ENCODE peak calls at places on chromosomes 1 and 21, in six cellular contexts. L is osteoblast, M is fibroblast of the aortic adventitia, I is A549, E is progenitor cell of endocrine pancreas, W is Peyer's patch. H is an unnamed sample.

GRCh38 chr1:94063379-94063778 is 57.6 kb downstream of the ABCA4 start:
- DNase-seq in L (no peak), M (peak; percentile 61), I (peak; percentile 58), E (no peak), W (no peak), H (no peak)

GRCh38 chr1:226325178-226325577 is 16.2 kb upstream of the LIN9 start:
- DNase-seq in L (no peak), M (peak; percentile 10), I (peak; percentile 48), E (no peak), W (no peak), H (no peak)

GRCh38 chr1:14598007-14598497 is 433 bp upstream of the KAZN start:
- DNase-seq in L (no peak), M (no peak), I (no peak), E (peak; percentile 39), W (no peak), H (no peak)

GRCh38 chr1:7421471-7422075 is 349.5 kb upstream of the VAMP3 start:
- DNase-seq in L (no peak), M (no peak), I (no peak), E (no peak), W (peak; percentile 19), H (no peak)

GRCh38 chr1:85330206-85330605 is 53.8 kb upstream of the BCL10 start:
- DNase-seq in L (peak; percentile 74), M (peak; percentile 99), I (peak; percentile 79), E (no peak), W (no peak), H (no peak)

GRCh38 chr21:44943686-44944550 is 4.1 kb downstream of the SLX9 start:
- DNase-seq in L (peak; percentile 58), M (no peak), I (no peak), E (no peak), W (no peak), H (no peak)

GRCh38 chr1:241677171-241677570 is 25.1 kb downstream of the WDR64 start:
- DNase-seq in L (no peak), M (no peak), I (no peak), E (no peak), W (no peak), H (no peak)

GRCh38 chr1:186325239-186325638 is 49.8 kb downstream of the TPR start:
- DNase-seq in L (no peak), M (peak; percentile 33), I (peak; percentile 36), E (no peak), W (no peak), H (no peak)

GRCh38 chr1:247471445-247472016 is 13.6 kb upstream of the OR2B11 start:
- DNase-seq in L (no peak), M (no peak), I (no peak), E (no peak), W (no peak), H (no peak)

GRCh38 chr1:192943108-192943507 is 116.1 kb downstream of the UCHL5 start:
- DNase-seq in L (no peak), M (peak; percentile 48), I (no peak), E (no peak), W (no peak), H (no peak)

GRCh38 chr1:68478662-68479061 is 18.2 kb downstream of the DEPDC1 start:
- DNase-seq in L (no peak), M (no peak), I (no peak), E (no peak), W (no peak), H (no peak)
- TF ChIP-seq CTCF in L (no peak), M (no peak), I (no peak), E (no peak), W (no peak), H (no peak)

DNA sequence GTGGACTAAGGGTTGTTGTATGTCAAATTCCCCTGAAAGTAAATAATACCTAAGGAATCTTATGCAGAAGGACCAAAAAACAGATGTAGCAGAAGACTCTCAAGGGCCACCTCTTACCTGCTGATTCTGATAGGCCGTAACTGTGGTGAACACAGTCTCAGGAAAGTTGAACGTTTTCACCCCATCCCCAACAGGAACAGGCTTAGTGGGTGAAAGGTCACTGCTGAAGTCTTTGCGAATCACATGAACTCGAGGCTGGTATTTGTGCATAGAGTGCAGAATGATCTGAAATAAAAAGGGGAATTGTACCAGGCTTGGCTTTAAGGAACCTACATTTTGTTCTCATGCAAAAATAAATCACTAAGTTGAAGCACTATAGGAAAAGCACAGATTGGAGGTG is 64.8 kb downstream of the TBX15 start:
- DNase-seq in L (no peak), M (no peak), I (no peak), E (no peak), W (no peak), H (no peak)
- TF ChIP-seq CTCF in L (no peak), M (no peak), I (no peak), E (no peak), W (no peak), H (no peak)

GRCh38 chr1:36650200-36651065 is 167.7 kb upstream of the CSF3R start:
- DNase-seq in L (no peak), M (peak; percentile 48), I (peak; percentile 46), E (peak; percentile 67), W (peak; percentile 64), H (peak; percentile 81)
- TF ChIP-seq CTCF in L (peak; percentile 94), M (peak; percentile 97), I (peak; percentile 58), E (peak; percentile 85), W (peak; percentile 67), H (peak; percentile 83)

GRCh38 chr1:53326598-53327182 is 1.2 kb downstream of the LRP8 start:
- DNase-seq in L (peak; percentile 85), M (no peak), I (no peak), E (no peak), W (no peak), H (peak; percentile 39)

GRCh38 chr1:53328009-53328489 is at the start of gene LRP8:
- DNase-seq in L (peak; percentile 99), M (peak; percentile 45), I (peak; percentile 60), E (peak; percentile 53), W (peak; percentile 80), H (peak; percentile 66)

GRCh38 chr1:53329183-53329544 is 1.3 kb upstream of the LRP8 start:
- DNase-seq in L (no peak), M (no peak), I (no peak), E (no peak), W (no peak), H (no peak)

GRCh38 chr1:53327183-53327941 is 508 bp downstream of the LRP8 start:
- DNase-seq in L (peak; percentile 89), M (peak; percentile 17), I (peak; percentile 45), E (peak; percentile 28), W (peak; percentile 56), H (peak; percentile 57)

GRCh38 chr1:53328490-53329182 is 766 bp upstream of the LRP8 start:
- DNase-seq in L (peak; percentile 80), M (no peak), I (no peak), E (no peak), W (peak; percentile 45), H (no peak)
- TF ChIP-seq CTCF in L (no peak), M (no peak), I (no peak), E (peak; percentile 49), W (no peak), H (peak; percentile 21)

GRCh38 chr1:235093013-235093618 is 35.5 kb downstream of the TOMM20 start:
- DNase-seq in L (peak; percentile 94), M (peak; percentile 79), I (peak; percentile 80), E (peak; percentile 40), W (peak; percentile 55), H (peak; percentile 47)
- TF ChIP-seq CTCF in L (peak; percentile 14), M (peak; percentile 48), I (no peak), E (no peak), W (peak; percentile 36), H (no peak)

DNA sequence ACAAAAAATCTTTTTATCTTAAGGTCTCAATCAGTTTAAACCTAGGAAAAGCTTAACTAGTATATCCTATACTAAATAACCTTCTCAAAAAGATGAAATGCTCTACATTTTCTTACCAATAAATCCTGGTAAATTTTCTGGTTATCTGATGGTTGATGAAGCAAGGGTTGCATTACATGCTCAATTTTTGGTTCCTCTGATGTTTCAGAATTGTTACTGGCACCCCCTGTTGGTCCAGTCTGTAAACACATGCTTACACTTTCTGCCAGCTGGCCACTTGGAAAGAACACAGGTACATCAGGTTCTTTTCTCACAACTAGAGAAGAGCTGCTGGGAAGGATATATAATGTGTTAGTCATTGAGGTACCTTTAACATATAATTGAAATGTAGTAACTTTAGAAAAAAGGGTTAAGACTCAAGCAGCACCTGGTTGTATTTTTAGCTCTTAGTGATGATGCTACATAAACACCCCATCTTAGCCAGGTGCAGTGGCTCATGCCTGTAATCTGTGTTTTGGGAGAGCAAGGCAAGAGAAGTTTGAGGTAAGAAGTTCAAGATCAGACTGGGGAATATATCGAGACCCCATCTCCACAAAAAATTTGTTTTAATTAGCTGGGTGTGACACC is 30.9 kb upstream of the TAL1 start:
- DNase-seq in L (no peak), M (peak; percentile 67), I (peak; percentile 48), E (no peak), W (no peak), H (peak; percentile 68)
- TF ChIP-seq CTCF in L (peak; percentile 67), M (peak; percentile 70), I (peak; percentile 65), E (peak; percentile 67), W (peak; percentile 81), H (peak; percentile 86)

GRCh38 chr1:156583821-156584622 is 4.5 kb downstream of the TTC24 start:
- DNase-seq in L (peak; percentile 97), M (peak; percentile 92), I (peak; percentile 88), E (peak; percentile 55), W (no peak), H (peak; percentile 76)

GRCh38 chr1:156586323-156586722 is 5.3 kb upstream of the NAXE start:
- DNase-seq in L (no peak), M (no peak), I (no peak), E (no peak), W (no peak), H (no peak)

GRCh38 chr1:156586892-156587477 is 4.6 kb upstream of the NAXE start:
- DNase-seq in L (no peak), M (no peak), I (no peak), E (no peak), W (no peak), H (no peak)

GRCh38 chr1:156582388-156583022 is 3.0 kb downstream of the TTC24 start:
- DNase-seq in L (no peak), M (no peak), I (no peak), E (no peak), W (no peak), H (no peak)

DNA sequence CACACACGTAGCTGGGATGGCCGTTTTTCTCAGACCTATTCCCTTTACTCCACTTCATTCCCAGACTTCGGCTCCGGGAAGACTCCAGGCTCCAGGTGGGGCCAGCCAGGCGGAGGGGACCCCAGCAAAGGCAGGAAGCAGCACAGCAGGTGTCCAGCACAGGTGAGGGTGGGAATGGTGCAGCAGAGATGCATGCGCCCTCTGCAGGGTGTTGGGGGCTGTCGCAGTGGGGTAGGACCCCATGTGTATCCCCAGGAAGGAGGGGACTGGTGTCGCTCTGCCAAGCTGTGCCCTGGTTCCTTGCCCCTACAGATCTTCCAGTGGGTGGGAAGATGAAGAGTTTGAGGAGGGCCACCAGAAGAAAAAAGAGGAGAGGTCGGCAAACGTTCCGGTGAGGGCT is 5.3 kb downstream of the TTC24 start:
- DNase-seq in L (peak; percentile 76), M (no peak), I (no peak), E (peak; percentile 36), W (no peak), H (no peak)
- TF ChIP-seq CTCF in L (peak; percentile 6), M (no peak), I (peak; percentile 23), E (peak; percentile 69), W (no peak), H (no peak)